ENCODE peak calls at places on chromosomes 12 and 14, in six cellular contexts. One of them, this sample, is unnamed.

GRCh38 chr12:53840316-53840715 is 88.5 kb upstream of the CISTR start:
- DNase-seq in posterior cingulate gyrus: no peak
- DNase-seq in cortex of kidney: no peak
- DNase-seq in renal cortical epithelial cell: no peak
- DNase-seq in endothelial cell: no peak
- DNase-seq in mesendoderm: no peak
- DNase-seq in this sample: no peak

GRCh38 chr14:50260511-50260910 is 29.1 kb upstream of the SOS2 start:
- DNase-seq in posterior cingulate gyrus: no peak
- DNase-seq in cortex of kidney: no peak
- DNase-seq in renal cortical epithelial cell: peak; percentile 40
- DNase-seq in endothelial cell: peak; percentile 16
- DNase-seq in mesendoderm: peak; percentile 55
- DNase-seq in this sample: peak; percentile 30

GRCh38 chr14:61271552-61271951 is 9.6 kb downstream of the TMEM30B start:
- DNase-seq in posterior cingulate gyrus: no peak
- DNase-seq in cortex of kidney: no peak
- DNase-seq in renal cortical epithelial cell: no peak
- DNase-seq in endothelial cell: no peak
- DNase-seq in mesendoderm: no peak
- DNase-seq in this sample: no peak

GRCh38 chr12:50803230-50803629 is 39.3 kb downstream of the ATF1 start:
- DNase-seq in posterior cingulate gyrus: no peak
- DNase-seq in cortex of kidney: no peak
- DNase-seq in renal cortical epithelial cell: no peak
- DNase-seq in endothelial cell: no peak
- DNase-seq in mesendoderm: no peak
- DNase-seq in this sample: no peak

GRCh38 chr14:105019861-105020814 is 745 bp downstream of the CDCA4 start:
- DNase-seq in posterior cingulate gyrus: peak; percentile 77
- DNase-seq in cortex of kidney: no peak
- DNase-seq in renal cortical epithelial cell: no peak
- DNase-seq in endothelial cell: peak; percentile 73
- DNase-seq in mesendoderm: peak; percentile 60
- DNase-seq in this sample: no peak

GRCh38 chr14:74411671-74412070 is 14.3 kb downstream of the SYNDIG1L start:
- DNase-seq in posterior cingulate gyrus: no peak
- DNase-seq in cortex of kidney: no peak
- DNase-seq in renal cortical epithelial cell: no peak
- DNase-seq in endothelial cell: no peak
- DNase-seq in mesendoderm: no peak
- DNase-seq in this sample: no peak

GRCh38 chr12:30996255-30996654 is 69.7 kb downstream of the TSPAN11 start:
- DNase-seq in posterior cingulate gyrus: peak; percentile 12
- DNase-seq in cortex of kidney: no peak
- DNase-seq in renal cortical epithelial cell: peak; percentile 84
- DNase-seq in endothelial cell: no peak
- DNase-seq in mesendoderm: peak; percentile 34
- DNase-seq in this sample: no peak

GRCh38 chr14:59356298-59356697 is 108.9 kb downstream of the GPR135 start:
- DNase-seq in posterior cingulate gyrus: no peak
- DNase-seq in cortex of kidney: no peak
- DNase-seq in renal cortical epithelial cell: no peak
- DNase-seq in endothelial cell: no peak
- DNase-seq in mesendoderm: no peak
- DNase-seq in this sample: no peak

GRCh38 chr12:42372154-42372791 is 46.3 kb downstream of the PPHLN1 start:
- DNase-seq in posterior cingulate gyrus: no peak
- DNase-seq in cortex of kidney: no peak
- DNase-seq in renal cortical epithelial cell: peak; percentile 48
- DNase-seq in endothelial cell: peak; percentile 49
- DNase-seq in mesendoderm: peak; percentile 83
- DNase-seq in this sample: peak; percentile 67

GRCh38 chr12:114403690-114404450 is 2.1 kb downstream of the TBX5 start:
- DNase-seq in posterior cingulate gyrus: no peak
- DNase-seq in cortex of kidney: no peak
- DNase-seq in renal cortical epithelial cell: no peak
- DNase-seq in endothelial cell: no peak
- DNase-seq in mesendoderm: peak; percentile 56
- DNase-seq in this sample: no peak

GRCh38 chr12:81811066-81811777 is 52.1 kb upstream of the PPFIA2 start:
- DNase-seq in posterior cingulate gyrus: no peak
- DNase-seq in cortex of kidney: no peak
- DNase-seq in renal cortical epithelial cell: peak; percentile 93
- DNase-seq in endothelial cell: no peak
- DNase-seq in mesendoderm: peak; percentile 49
- DNase-seq in this sample: no peak

GRCh38 chr12:130872179-130873096 is 572 bp downstream of the RAN start:
- DNase-seq in posterior cingulate gyrus: no peak
- DNase-seq in cortex of kidney: no peak
- DNase-seq in renal cortical epithelial cell: no peak
- DNase-seq in endothelial cell: peak; percentile 35
- DNase-seq in mesendoderm: no peak
- DNase-seq in this sample: peak; percentile 45

GRCh38 chr12:95146767-95147166 is 70.5 kb downstream of the FGD6 start:
- DNase-seq in posterior cingulate gyrus: no peak
- DNase-seq in cortex of kidney: no peak
- DNase-seq in renal cortical epithelial cell: no peak
- DNase-seq in endothelial cell: no peak
- DNase-seq in mesendoderm: no peak
- DNase-seq in this sample: no peak

GRCh38 chr12:90970471-90970870 is 15.5 kb upstream of the CCER1 start:
- DNase-seq in posterior cingulate gyrus: no peak
- DNase-seq in cortex of kidney: no peak
- DNase-seq in renal cortical epithelial cell: peak; percentile 60
- DNase-seq in endothelial cell: no peak
- DNase-seq in mesendoderm: no peak
- DNase-seq in this sample: no peak

GRCh38 chr12:48865141-48865440 is 579 bp downstream of the RND1 start:
- DNase-seq in posterior cingulate gyrus: no peak
- DNase-seq in cortex of kidney: no peak
- DNase-seq in renal cortical epithelial cell: no peak
- DNase-seq in endothelial cell: no peak
- DNase-seq in mesendoderm: peak; percentile 15
- DNase-seq in this sample: no peak

GRCh38 chr14:92877757-92878431 is 45.1 kb upstream of the CHGA start:
- DNase-seq in posterior cingulate gyrus: no peak
- DNase-seq in cortex of kidney: no peak
- DNase-seq in renal cortical epithelial cell: no peak
- DNase-seq in endothelial cell: peak; percentile 15
- DNase-seq in mesendoderm: peak; percentile 6
- DNase-seq in this sample: no peak

GRCh38 chr12:67155863-67156262 is 113.3 kb upstream of the CAND1 start:
- DNase-seq in posterior cingulate gyrus: no peak
- DNase-seq in cortex of kidney: no peak
- DNase-seq in renal cortical epithelial cell: peak; percentile 73
- DNase-seq in endothelial cell: no peak
- DNase-seq in mesendoderm: no peak
- DNase-seq in this sample: no peak

GRCh38 chr14:69648480-69649414 is 37.4 kb downstream of the SUSD6 start:
- DNase-seq in posterior cingulate gyrus: no peak
- DNase-seq in cortex of kidney: no peak
- DNase-seq in renal cortical epithelial cell: peak; percentile 63
- DNase-seq in endothelial cell: no peak
- DNase-seq in mesendoderm: no peak
- DNase-seq in this sample: peak; percentile 50

GRCh38 chr12:108131657-108132126 is 2.6 kb downstream of the WSCD2 start:
- DNase-seq in posterior cingulate gyrus: no peak
- DNase-seq in cortex of kidney: no peak
- DNase-seq in renal cortical epithelial cell: no peak
- DNase-seq in endothelial cell: no peak
- DNase-seq in mesendoderm: no peak
- DNase-seq in this sample: no peak

GRCh38 chr12:7180685-7181084 is 8.8 kb upstream of the PEX5 start:
- DNase-seq in posterior cingulate gyrus: no peak
- DNase-seq in cortex of kidney: no peak
- DNase-seq in renal cortical epithelial cell: no peak
- DNase-seq in endothelial cell: no peak
- DNase-seq in mesendoderm: no peak
- DNase-seq in this sample: no peak

GRCh38 chr14:80705241-80705980 is 236.1 kb downstream of the CEP128 start:
- DNase-seq in posterior cingulate gyrus: no peak
- DNase-seq in cortex of kidney: no peak
- DNase-seq in renal cortical epithelial cell: peak; percentile 29
- DNase-seq in endothelial cell: no peak
- DNase-seq in mesendoderm: no peak
- DNase-seq in this sample: no peak

This sample was measured in T47D.